ENCODE peak calls at places on chromosomes 4 and X, in seven cellular contexts. H is fibroblast of pulmonary artery, L is endothelial cell, G is AG09309, J is uterus, B is thoracic aorta, Q is GM06990. U is an unnamed sample.

GRCh38 chr4:182320092-182320491 is 76.9 kb downstream of the TENM3 start:
- DNase-seq in H (no peak), L (no peak), G (no peak), J (no peak), B (no peak), Q (no peak), U (no peak)

GRCh38 chr4:141502755-141503154 is 133.6 kb upstream of the IL15 start:
- DNase-seq in H (no peak), L (no peak), G (no peak), J (no peak), B (no peak), Q (no peak), U (no peak)

GRCh38 chr4:175871774-175872405 is 59.8 kb upstream of the GPM6A start:
- DNase-seq in H (no peak), L (no peak), G (no peak), J (no peak), B (no peak), Q (no peak), U (peak; percentile 24)

GRCh38 chrX:33178218-33178617 is 33.1 kb downstream of the DMD start:
- DNase-seq in H (no peak), L (no peak), G (no peak), J (no peak), B (no peak), Q (no peak), U (no peak)

GRCh38 chr4:126794363-126794762 is 838.4 kb upstream of the INTU start:
- DNase-seq in H (peak; percentile 20), L (no peak), G (no peak), J (no peak), B (no peak), Q (no peak), U (no peak)

GRCh38 chrX:93868289-93868985 is 194.4 kb downstream of the FAM133A start:
- DNase-seq in H (peak; percentile 6), L (no peak), G (no peak), J (no peak), B (no peak), Q (no peak), U (no peak)

GRCh38 chr4:32962100-32962499 is 2241.9 kb downstream of the PCDH7 start:
- DNase-seq in H (no peak), L (no peak), G (no peak), J (no peak), B (no peak), Q (no peak), U (no peak)

GRCh38 chr4:159682996-159683395 is 580.1 kb downstream of the RAPGEF2 start:
- DNase-seq in H (no peak), L (no peak), G (no peak), J (no peak), B (no peak), Q (no peak), U (no peak)

GRCh38 chr4:70236125-70236524 is 6.3 kb upstream of the CSN3 start:
- DNase-seq in H (peak; percentile 7), L (no peak), G (no peak), J (no peak), B (no peak), Q (no peak), U (no peak)

GRCh38 chr4:176063718-176064117 is 1.9 kb upstream of the WDR17 start:
- DNase-seq in H (no peak), L (no peak), G (no peak), J (no peak), B (no peak), Q (no peak), U (no peak)

GRCh38 chrX:15564981-15565579 is 35.7 kb downstream of the ACE2 start:
- DNase-seq in H (peak; percentile 89), L (peak; percentile 30), G (peak; percentile 16), J (peak; percentile 43), B (no peak), Q (no peak), U (no peak)
- TF ChIP-seq CTCF in H (peak; percentile 62), L (no peak), G (peak; percentile 66), J (peak; percentile 21), B (peak; percentile 31), Q (peak; percentile 71), U (peak; percentile 65)

GRCh38 chr4:125482822-125483221 is 168.1 kb downstream of the FAT4 start:
- DNase-seq in H (no peak), L (no peak), G (no peak), J (no peak), B (no peak), Q (no peak), U (no peak)
- TF ChIP-seq CTCF in H (no peak), L (no peak), G (no peak), J (no peak), B (no peak), Q (no peak), U (peak; percentile 16)

DNA sequence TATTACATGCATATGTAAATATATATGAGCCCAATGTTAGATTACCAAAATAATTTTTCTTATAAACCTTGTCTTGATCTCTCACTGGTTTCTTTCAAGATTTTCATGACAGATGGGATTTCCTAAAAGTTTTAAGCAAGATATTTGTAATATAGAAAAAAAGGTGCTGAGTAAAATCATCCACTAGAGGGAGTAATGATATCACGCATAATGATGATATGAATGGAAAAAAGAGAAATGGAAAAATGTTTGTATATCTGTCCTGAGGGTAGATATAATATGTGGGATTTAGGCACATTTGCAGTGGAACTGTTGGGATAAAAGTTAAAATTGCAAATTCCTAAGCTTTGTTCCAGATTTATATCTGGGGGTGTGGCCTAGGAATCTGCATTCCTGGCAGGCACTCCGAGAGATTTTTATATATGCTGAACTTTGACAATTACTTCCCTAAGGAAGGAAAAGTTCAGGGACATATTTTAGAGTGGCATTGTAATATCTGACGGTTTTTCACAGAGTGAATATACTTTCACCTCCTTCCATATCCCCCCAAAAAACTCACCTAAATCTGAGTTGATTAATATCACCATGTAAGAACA is 60.5 kb downstream of the TMA16 start:
- DNase-seq in H (peak; percentile 50), L (no peak), G (no peak), J (no peak), B (no peak), Q (no peak), U (no peak)
- TF ChIP-seq CTCF in H (peak; percentile 72), L (peak; percentile 93), G (peak; percentile 52), J (peak; percentile 40), B (peak; percentile 55), Q (peak; percentile 55), U (peak; percentile 61)

DNA sequence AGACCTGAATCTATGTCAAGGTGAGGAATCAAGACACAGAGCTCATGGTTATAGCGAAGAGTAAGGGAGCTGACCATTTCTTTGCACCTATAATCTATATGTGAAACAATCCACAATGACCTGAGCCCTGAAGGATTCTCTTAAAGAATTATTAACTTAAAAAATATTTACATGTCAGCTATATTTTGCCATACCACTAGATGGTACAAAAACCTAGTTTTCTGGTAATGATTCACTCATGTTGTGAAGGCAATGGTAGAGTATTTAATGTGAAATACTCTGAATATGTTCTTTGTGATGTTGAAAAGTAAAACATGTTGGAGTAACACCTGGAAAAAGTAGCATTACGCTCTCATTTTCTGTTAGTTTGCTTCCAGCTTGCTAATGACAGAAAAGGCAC is 40.0 kb downstream of the VGLL1 start:
- DNase-seq in H (no peak), L (no peak), G (no peak), J (no peak), B (no peak), Q (no peak), U (no peak)
- TF ChIP-seq CTCF in H (no peak), L (no peak), G (no peak), J (no peak), B (no peak), Q (peak; percentile 20), U (no peak)

U was measured in retinal pigment epithelial cell.